ENCODE peak calls at places on chromosomes 4 and X, in eight cellular contexts. V is NCI-H2171, W is EH, U is ELR, Y is endodermal cell, L is PC-3, P is NCI-H1092, N is WTC11. Z is an unnamed sample.

GRCh38 chr4:135508006-135508714 is 1306.6 kb upstream of the PABPC4L start:
- DNase-seq in N (no peak), Y (no peak), L (peak; percentile 89), U (peak; percentile 86), P (no peak), W (peak; percentile 58), V (no peak), Z (peak; percentile 92)

GRCh38 chr4:168019019-168019651 is 73.2 kb upstream of the ANXA10 start:
- DNase-seq in P (no peak), U (peak; percentile 44), W (peak; percentile 51), N (no peak), V (no peak), Y (no peak), L (peak; percentile 35), Z (no peak)

GRCh38 chr4:139977838-139978604 is 176.0 kb downstream of the MAML3 start:
- DNase-seq in W (no peak), L (no peak), U (no peak), V (no peak), P (peak; percentile 23), N (no peak), Y (no peak), Z (no peak)

GRCh38 chr4:101393256-101393655 is 45.9 kb upstream of the PPP3CA start:
- DNase-seq in U (peak; percentile 74), Y (no peak), W (peak; percentile 38), N (no peak), V (no peak), L (peak; percentile 68), P (no peak), Z (peak; percentile 91)

GRCh38 chrX:68372665-68373064 is 60.6 kb downstream of the OPHN1 start:
- DNase-seq in V (no peak), L (no peak), N (no peak), U (no peak), Y (no peak), P (no peak), W (no peak), Z (no peak)

GRCh38 chrX:49840679-49841078 is 11.6 kb downstream of the PAGE4 start:
- DNase-seq in W (peak; percentile 65), N (peak; percentile 79), V (peak; percentile 35), U (peak; percentile 74), P (peak; percentile 90), L (peak; percentile 56), Y (peak; percentile 90), Z (peak; percentile 76)

GRCh38 chr4:158610790-158611189 is 60.9 kb downstream of the C4orf46 start:
- DNase-seq in U (no peak), N (no peak), W (peak; percentile 5), V (no peak), Y (no peak), L (peak; percentile 72), P (no peak), Z (peak; percentile 24)

GRCh38 chr4:13559414-13559813 is 15.1 kb upstream of the NKX3-2 start:
- DNase-seq in V (no peak), Y (no peak), U (peak; percentile 92), N (no peak), W (peak; percentile 87), P (no peak), L (peak; percentile 76), Z (peak; percentile 98)

GRCh38 chr4:128524311-128524710 is 236.7 kb upstream of the PGRMC2 start:
- DNase-seq in Y (no peak), U (peak; percentile 81), P (no peak), L (peak; percentile 84), V (no peak), N (no peak), W (peak; percentile 91), Z (peak; percentile 78)

GRCh38 chr4:142690764-142691163 is 155.3 kb downstream of the INPP4B start:
- DNase-seq in U (no peak), L (no peak), W (no peak), V (no peak), P (no peak), Y (no peak), N (no peak), Z (no peak)

GRCh38 chr4:113355550-113356371 is 306.3 kb downstream of the ANK2 start:
- DNase-seq in V (no peak), Y (peak; percentile 46), W (peak; percentile 90), N (no peak), U (peak; percentile 85), L (peak; percentile 86), P (no peak), Z (peak; percentile 95)

GRCh38 chr4:168589154-168589553 is 92.3 kb downstream of the PALLD start:
- DNase-seq in N (no peak), L (peak; percentile 98), W (peak; percentile 72), Y (no peak), U (peak; percentile 86), V (peak; percentile 11), P (no peak), Z (peak; percentile 88)